ENCODE peak calls at places on chromosomes 12 and 14, in ten cellular contexts. Z, G, J, F, W, K, D, I, Y and N are unnamed samples.

GRCh38 chr14:52873096-52873495 is 77.8 kb downstream of the FERMT2 start:
- DNase-seq in Z (no peak), G (no peak), J (no peak), F (no peak), W (no peak), K (no peak), D (no peak), I (no peak), Y (no peak), N (no peak)

GRCh38 chr14:35682802-35683201 is 126.3 kb downstream of the RALGAPA1 start:
- DNase-seq in Z (no peak), G (no peak), J (no peak), F (no peak), W (no peak), K (no peak), D (no peak), I (no peak), Y (no peak), N (no peak)

GRCh38 chr12:98154850-98155249 is 360.5 kb upstream of the TMPO start:
- DNase-seq in Z (peak), G (no peak), J (no peak), F (peak), W (no peak), K (no peak), D (no peak), I (peak), Y (peak), N (peak)

GRCh38 chr12:12466157-12466556 is 96.5 kb downstream of the DUSP16 start:
- DNase-seq in Z (no peak), G (no peak), J (no peak), F (no peak), W (no peak), K (no peak), D (no peak), I (no peak), Y (no peak), N (no peak)

GRCh38 chr14:21346532-21347135 is 37.2 kb downstream of the SUPT16H start:
- DNase-seq in Z (no peak), G (peak), J (peak), F (no peak), W (no peak), K (no peak), D (no peak), I (no peak), Y (no peak), N (no peak)

GRCh38 chr12:101173197-101173749 is 36.8 kb downstream of the SLC5A8 start:
- DNase-seq in Z (no peak), G (no peak), J (no peak), F (no peak), W (no peak), K (no peak), D (no peak), I (no peak), Y (no peak), N (no peak)

GRCh38 chr12:9750276-9751203 is 10.2 kb downstream of the CD69 start:
- DNase-seq in Z (peak), G (peak), J (peak), F (peak), W (peak), K (no peak), D (peak), I (peak), Y (peak), N (peak)

GRCh38 chr14:51554953-51555352 is 96.8 kb upstream of the FRMD6 start:
- DNase-seq in Z (peak), G (peak), J (peak), F (peak), W (no peak), K (no peak), D (no peak), I (no peak), Y (no peak), N (peak)

GRCh38 chr14:61493239-61493638 is 171.9 kb downstream of the PRKCH start:
- DNase-seq in Z (peak), G (peak), J (peak), F (no peak), W (no peak), K (no peak), D (no peak), I (no peak), Y (no peak), N (peak)

GRCh38 chr12:79834712-79835376 is 100.1 kb downstream of the PPP1R12A start:
- DNase-seq in Z (no peak), G (no peak), J (no peak), F (no peak), W (no peak), K (no peak), D (no peak), I (no peak), Y (no peak), N (no peak)

GRCh38 chr14:29930283-29930682 is 2.6 kb upstream of the PRKD1 start:
- DNase-seq in Z (peak), G (peak), J (peak), F (no peak), W (no peak), K (no peak), D (no peak), I (no peak), Y (no peak), N (peak)

GRCh38 chr12:6294533-6295186 is 15.8 kb upstream of the PLEKHG6 start:
- DNase-seq in Z (no peak), G (no peak), J (no peak), F (no peak), W (peak), K (no peak), D (no peak), I (peak), Y (no peak), N (no peak)

GRCh38 chr14:100333867-100334266 is 10.7 kb downstream of the SLC25A47 start:
- DNase-seq in Z (no peak), G (no peak), J (no peak), F (no peak), W (no peak), K (no peak), D (no peak), I (no peak), Y (no peak), N (no peak)

GRCh38 chr14:22265319-22266140 is 323.5 kb downstream of the DAD1 start:
- DNase-seq in Z (no peak), G (no peak), J (no peak), F (peak), W (no peak), K (no peak), D (peak), I (no peak), Y (no peak), N (no peak)